ENCODE peak calls at places on chromosomes 12 and 14, in seven cellular contexts. W is SK-N-SH, Q is GM12878, S is HCT116, F is K562, Z is NT2/D1, R is H1. C is an unnamed sample.

GRCh38 chr12:41663487-41664258 is 475.6 kb downstream of the PDZRN4 start:
- DNase-seq in W (peak), Q (no peak), S (peak), F (no peak), Z (peak), R (no peak), C (peak)

GRCh38 chr12:104115587-104115975 is 22.4 kb downstream of the NFYB start:
- DNase-seq in W (no peak), Q (no peak), S (no peak), F (no peak), Z (no peak), R (no peak), C (no peak)

GRCh38 chr12:118398878-118399277 is 22.5 kb downstream of the SUDS3 start:
- DNase-seq in W (no peak), Q (no peak), S (no peak), F (no peak), Z (no peak), R (no peak), C (no peak)

GRCh38 chr12:46526231-46526630 is 153.7 kb upstream of the SLC38A2 start:
- DNase-seq in W (no peak), Q (no peak), S (no peak), F (no peak), Z (no peak), R (no peak), C (no peak)

GRCh38 chr14:75340921-75341320 is 62.3 kb downstream of the FOS start:
- DNase-seq in W (no peak), Q (no peak), S (no peak), F (no peak), Z (no peak), R (no peak), C (no peak)

GRCh38 chr12:41946106-41946505 is 198.6 kb downstream of the GXYLT1 start:
- DNase-seq in W (no peak), Q (no peak), S (no peak), F (no peak), Z (no peak), R (no peak), C (no peak)

GRCh38 chr12:58298793-58299192 is 357.4 kb downstream of the ATP23 start:
- DNase-seq in W (no peak), Q (no peak), S (no peak), F (no peak), Z (no peak), R (no peak), C (no peak)

GRCh38 chr14:68255697-68256178 is 436.2 kb downstream of the RAD51B start:
- DNase-seq in W (no peak), Q (no peak), S (no peak), F (no peak), Z (no peak), R (no peak), C (no peak)

GRCh38 chr14:81170829-81171195 is 49.9 kb downstream of the GTF2A1 start:
- DNase-seq in W (no peak), Q (no peak), S (no peak), F (no peak), Z (no peak), R (no peak), C (no peak)

GRCh38 chr12:125149160-125150108 is 84.2 kb downstream of the AACS start:
- DNase-seq in W (no peak), Q (peak), S (no peak), F (peak), Z (no peak), R (no peak), C (no peak)

GRCh38 chr14:29462772-29463171 is 464.9 kb downstream of the PRKD1 start:
- DNase-seq in W (no peak), Q (no peak), S (no peak), F (no peak), Z (no peak), R (no peak), C (no peak)

GRCh38 chr14:91866061-91866460 is 1.3 kb downstream of the TC2N start:
- DNase-seq in W (no peak), Q (no peak), S (no peak), F (no peak), Z (no peak), R (no peak), C (no peak)

GRCh38 chr12:65826513-65827171 is 2.4 kb downstream of the HMGA2 start:
- DNase-seq in W (peak), Q (no peak), S (no peak), F (no peak), Z (no peak), R (no peak), C (no peak)

GRCh38 chr12:40622246-40622838 is 69.9 kb upstream of the CNTN1 start:
- DNase-seq in W (peak), Q (no peak), S (peak), F (peak), Z (peak), R (peak), C (peak)

GRCh38 chr12:93127107-93127560 is 198.0 kb upstream of the EEA1 start:
- DNase-seq in W (no peak), Q (no peak), S (no peak), F (no peak), Z (no peak), R (no peak), C (no peak)

GRCh38 chr12:52081263-52081733 is 1.8 kb downstream of the SMIM41 start:
- DNase-seq in W (peak), Q (no peak), S (no peak), F (no peak), Z (no peak), R (no peak), C (no peak)

GRCh38 chr12:23564454-23564853 is 385.0 kb downstream of the SOX5 start:
- DNase-seq in W (no peak), Q (no peak), S (no peak), F (no peak), Z (no peak), R (no peak), C (no peak)

GRCh38 chr14:105974902-105975301 is 448.5 kb downstream of the TMEM121 start:
- DNase-seq in W (peak), Q (no peak), S (peak), F (peak), Z (peak), R (peak), C (peak)

GRCh38 chr12:538731-539539 is 79.2 kb downstream of the B4GALNT3 start:
- DNase-seq in W (peak), Q (no peak), S (peak), F (no peak), Z (no peak), R (no peak), C (no peak)

GRCh38 chr12:52139579-52140062 is 52.2 kb downstream of the KRT80 start:
- DNase-seq in W (peak), Q (no peak), S (no peak), F (peak), Z (no peak), R (peak), C (no peak)

GRCh38 chr14:103273145-103273846 is 60.7 kb upstream of the EIF5 start:
- DNase-seq in W (no peak), Q (no peak), S (no peak), F (no peak), Z (no peak), R (peak), C (no peak)

GRCh38 chr12:116459011-116459410 is 100.2 kb upstream of the MAP1LC3B2 start:
- DNase-seq in W (no peak), Q (no peak), S (no peak), F (no peak), Z (no peak), R (no peak), C (no peak)

GRCh38 chr12:2336409-2336829 is 283.6 kb downstream of the CACNA1C start:
- DNase-seq in W (no peak), Q (peak), S (peak), F (peak), Z (peak), R (no peak), C (no peak)

GRCh38 chr12:5565933-5566632 is 134.2 kb downstream of the NTF3 start:
- DNase-seq in W (no peak), Q (no peak), S (no peak), F (no peak), Z (no peak), R (peak), C (no peak)

GRCh38 chr14:96554315-96554910 is 52.2 kb downstream of the PAPOLA start:
- DNase-seq in W (no peak), Q (no peak), S (no peak), F (no peak), Z (no peak), R (no peak), C (no peak)

GRCh38 chr14:53450871-53451270 is 297.7 kb upstream of the DDHD1 start:
- DNase-seq in W (no peak), Q (no peak), S (no peak), F (no peak), Z (no peak), R (no peak), C (peak)

GRCh38 chr14:59254911-59255545 is 66.6 kb downstream of the DAAM1 start:
- DNase-seq in W (peak), Q (no peak), S (no peak), F (no peak), Z (no peak), R (no peak), C (no peak)

GRCh38 chr14:54730156-54730961 is 163.4 kb downstream of the SAMD4A start:
- DNase-seq in W (peak), Q (peak), S (no peak), F (no peak), Z (no peak), R (no peak), C (no peak)

GRCh38 chr12:15592934-15593333 is 196.3 kb downstream of the EPS8 start:
- DNase-seq in W (no peak), Q (no peak), S (no peak), F (no peak), Z (no peak), R (no peak), C (peak)

GRCh38 chr14:44945264-44945663 is 16.5 kb downstream of the KLHL28 start:
- DNase-seq in W (no peak), Q (no peak), S (no peak), F (no peak), Z (no peak), R (no peak), C (no peak)

GRCh38 chr14:62308927-62309326 is 546.7 kb downstream of the SNAPC1 start:
- DNase-seq in W (no peak), Q (no peak), S (no peak), F (no peak), Z (no peak), R (no peak), C (no peak)

GRCh38 chr14:53090853-53091252 is 62.3 kb downstream of the DDHD1 start:
- DNase-seq in W (no peak), Q (no peak), S (no peak), F (no peak), Z (no peak), R (no peak), C (no peak)

GRCh38 chr14:74259513-74259912 is 20.3 kb downstream of the VSX2 start:
- DNase-seq in W (no peak), Q (no peak), S (no peak), F (no peak), Z (no peak), R (no peak), C (no peak)

GRCh38 chr12:905273-906076 is 44.0 kb downstream of the RAD52 start:
- DNase-seq in W (no peak), Q (no peak), S (no peak), F (no peak), Z (no peak), R (no peak), C (no peak)

GRCh38 chr12:27333311-27334009 is 824 bp downstream of the BMAL2 start:
- DNase-seq in W (peak), Q (no peak), S (no peak), F (no peak), Z (no peak), R (peak), C (no peak)
- TF ChIP-seq YY1 in W (no peak), Q (peak), S (no peak), F (no peak), Z (no peak), R (no peak), C (no peak)

GRCh38 chr12:25384954-25385216 is 134.2 kb upstream of the KRAS start:
- DNase-seq in W (no peak), Q (no peak), S (no peak), F (no peak), Z (no peak), R (no peak), C (no peak)
- TF ChIP-seq YY1 in W (no peak), Q (no peak), S (no peak), F (no peak), Z (no peak), R (no peak), C (no peak)

GRCh38 chr14:98622208-98623051 is 649.6 kb downstream of the BCL11B start:
- DNase-seq in W (no peak), Q (no peak), S (no peak), F (no peak), Z (no peak), R (no peak), C (no peak)

DNA sequence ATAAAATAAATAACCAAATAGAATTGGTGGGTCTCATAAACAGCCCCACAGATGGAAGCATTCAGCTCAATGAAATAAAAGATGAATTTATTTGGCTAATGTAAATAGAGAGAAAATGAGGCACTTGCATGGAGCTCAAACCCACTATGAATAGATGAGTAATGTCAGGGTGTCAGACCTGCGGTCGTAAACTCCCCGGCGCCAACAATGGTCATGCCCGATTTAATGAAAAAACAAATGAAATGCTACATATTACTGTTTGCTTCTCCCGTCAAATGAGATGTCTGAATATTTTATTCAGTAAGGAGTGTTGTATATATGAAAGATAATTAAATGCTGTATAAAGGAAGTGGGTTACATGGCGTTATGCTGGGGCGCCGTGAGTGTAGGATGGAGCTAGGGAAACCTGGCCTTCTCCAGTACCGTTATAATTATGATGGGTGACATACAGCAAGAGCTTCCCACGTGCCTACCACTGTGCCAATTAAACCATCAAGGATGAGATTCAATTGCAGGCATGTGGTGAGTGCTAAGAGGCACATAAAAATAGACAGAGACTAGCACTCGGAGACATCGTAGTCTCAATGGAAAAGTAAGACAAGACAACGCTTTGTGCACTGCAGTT is 648.1 kb downstream of the BCL11B start:
- DNase-seq in W (no peak), Q (no peak), S (no peak), F (no peak), Z (no peak), R (no peak), C (no peak)
- TF ChIP-seq YY1 in W (no peak), Q (no peak), S (no peak), F (no peak), Z (no peak), R (no peak), C (no peak)

GRCh38 chr12:120961604-120962486 is 16.5 kb upstream of the HNF1A start:
- DNase-seq in W (no peak), Q (no peak), S (no peak), F (no peak), Z (peak), R (no peak), C (no peak)
- TF ChIP-seq YY1 in W (no peak), Q (no peak), S (no peak), F (no peak), Z (no peak), R (no peak), C (no peak)